ENCODE peak calls at places on chromosomes 12 and 14, in seven cellular contexts. M is RWPE1; N is nephron progenitor cell; X is BE2C; L is activated CD8-positive, alpha-beta T cell treated with anti-CD3 and anti-CD28 coated beads for 36 hours; P is astrocyte of the spinal cord; S is AG10803. O is an unnamed sample.

GRCh38 chr14:102159841-102160240 is 20.1 kb downstream of the WDR20 start:
- DNase-seq in M (no peak), P (no peak), L (no peak), N (no peak), X (no peak), S (no peak), O (no peak)

GRCh38 chr12:49355913-49356312 is 9.2 kb downstream of the DNAJC22 start:
- DNase-seq in P (no peak), M (no peak), X (no peak), S (no peak), L (no peak), N (no peak), O (no peak)

GRCh38 chr12:98509063-98509462 is 6.3 kb upstream of the TMPO start:
- DNase-seq in X (no peak), S (no peak), M (no peak), N (no peak), L (no peak), P (no peak), O (no peak)

GRCh38 chr14:92074555-92074954 is 31.8 kb downstream of the ATXN3 start:
- DNase-seq in N (no peak), P (no peak), L (no peak), S (peak), M (no peak), X (no peak), O (no peak)

GRCh38 chr12:93759512-93760081 is 82.4 kb downstream of the CRADD start:
- DNase-seq in M (no peak), N (no peak), S (no peak), X (no peak), P (no peak), L (no peak), O (no peak)

GRCh38 chr12:10491766-10492165 is 13.9 kb upstream of the EIF2S3B start:
- DNase-seq in L (no peak), X (no peak), M (no peak), S (no peak), N (no peak), P (no peak), O (no peak)

GRCh38 chr14:105409379-105409778 is 10.2 kb upstream of the MTA1 start:
- DNase-seq in L (no peak), S (no peak), N (no peak), P (no peak), M (no peak), X (no peak), O (no peak)

GRCh38 chr12:30153981-30154380 is 370.2 kb upstream of the TMTC1 start:
- DNase-seq in S (no peak), L (no peak), X (no peak), M (no peak), P (no peak), N (no peak), O (no peak)

GRCh38 chr14:35470775-35471174 is 63.2 kb upstream of the INSM2 start:
- DNase-seq in P (peak), L (no peak), M (peak), S (peak), N (peak), X (peak), O (no peak)

GRCh38 chr14:46053221-46053620 is 598.4 kb downstream of the RPL10L start:
- DNase-seq in L (no peak), N (no peak), S (no peak), P (no peak), M (no peak), X (no peak), O (no peak)

GRCh38 chr12:100326208-100326607 is 30.7 kb upstream of the SLC17A8 start:
- DNase-seq in S (no peak), N (no peak), X (no peak), P (no peak), M (no peak), L (no peak), O (no peak)

GRCh38 chr14:57057803-57058202 is 210.9 kb downstream of the EXOC5 start:
- DNase-seq in S (no peak), X (no peak), N (no peak), M (no peak), L (no peak), P (no peak), O (peak)

GRCh38 chr12:6074979-6075585 is 49.4 kb downstream of the VWF start:
- DNase-seq in L (peak), M (no peak), P (no peak), S (no peak), X (no peak), N (peak), O (peak)

GRCh38 chr14:50030049-50030448 is 86.3 kb downstream of the VCPKMT start:
- DNase-seq in X (no peak), P (no peak), L (no peak), M (no peak), N (no peak), S (no peak), O (no peak)

GRCh38 chr14:52840916-52841315 is 49.5 kb upstream of the GNPNAT1 start:
- DNase-seq in N (no peak), S (peak), M (peak), X (peak), L (no peak), P (peak), O (peak)

DNA sequence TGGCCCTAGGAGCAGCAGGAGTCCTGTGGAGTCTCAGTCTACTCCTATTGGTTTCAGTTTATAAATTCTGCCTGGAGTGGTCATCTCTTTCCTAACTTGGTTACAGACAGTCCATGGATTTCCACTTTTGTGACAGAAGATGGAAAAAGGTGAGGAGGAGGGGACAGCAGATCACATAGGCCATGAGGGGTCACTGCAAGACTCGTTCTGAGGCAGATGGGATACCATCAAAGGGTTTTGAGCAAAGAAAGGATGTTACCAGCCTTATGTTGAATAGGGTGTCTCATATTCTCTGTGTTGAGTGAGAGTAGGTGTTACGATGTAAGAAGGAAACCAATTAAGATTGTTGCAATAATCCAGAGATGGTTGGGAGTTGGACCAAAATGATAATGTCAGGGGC is 15.3 kb downstream of the PDE3A start:
- DNase-seq in S (no peak), M (no peak), L (no peak), N (no peak), X (no peak), P (no peak), O (no peak)
- TF ChIP-seq CTCF in S (no peak), M (no peak), L (no peak), N (no peak), X (no peak), P (no peak), O (no peak)

GRCh38 chr12:71392521-71393145 is 47.0 kb upstream of the LGR5 start:
- DNase-seq in N (peak), L (no peak), X (peak), S (peak), M (peak), P (peak), O (peak)

GRCh38 chr12:71399197-71399596 is 40.4 kb upstream of the LGR5 start:
- DNase-seq in P (no peak), X (no peak), L (no peak), S (no peak), N (no peak), M (no peak), O (no peak)

GRCh38 chr12:71393625-71394024 is 46.0 kb upstream of the LGR5 start:
- DNase-seq in M (no peak), N (no peak), X (no peak), L (no peak), P (no peak), S (no peak), O (no peak)

GRCh38 chr12:71400481-71400880 is 39.1 kb upstream of the LGR5 start:
- DNase-seq in M (no peak), S (no peak), P (no peak), X (no peak), N (no peak), L (no peak), O (no peak)

DNA sequence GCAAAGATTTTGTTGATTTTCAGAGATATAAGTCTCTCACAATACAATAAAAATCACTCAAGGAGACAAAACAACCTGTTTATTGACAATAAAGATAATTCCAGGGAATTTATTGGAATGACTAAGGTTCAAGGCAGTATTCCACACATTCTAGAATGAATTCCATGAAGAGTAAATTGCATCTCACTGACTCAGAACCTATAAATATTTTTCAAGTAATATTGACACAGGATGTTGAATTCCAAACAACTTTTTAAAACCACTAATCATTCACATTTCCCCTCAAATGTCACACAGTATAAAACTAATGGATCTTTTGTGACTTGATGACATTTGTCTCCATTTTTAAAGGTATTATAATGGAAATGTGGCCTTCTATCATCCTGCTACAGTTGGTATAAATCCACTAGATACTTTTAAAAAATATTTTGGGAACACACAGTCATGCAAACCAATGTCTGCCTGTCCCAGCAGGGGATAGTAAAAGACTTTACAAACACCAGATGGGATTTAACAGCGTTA is 42.1 kb upstream of the LGR5 start:
- DNase-seq in X (no peak), M (no peak), S (peak), P (peak), L (no peak), N (no peak), O (no peak)
- TF ChIP-seq CTCF in X (no peak), M (no peak), S (peak), P (no peak), L (no peak), N (no peak), O (no peak)

DNA sequence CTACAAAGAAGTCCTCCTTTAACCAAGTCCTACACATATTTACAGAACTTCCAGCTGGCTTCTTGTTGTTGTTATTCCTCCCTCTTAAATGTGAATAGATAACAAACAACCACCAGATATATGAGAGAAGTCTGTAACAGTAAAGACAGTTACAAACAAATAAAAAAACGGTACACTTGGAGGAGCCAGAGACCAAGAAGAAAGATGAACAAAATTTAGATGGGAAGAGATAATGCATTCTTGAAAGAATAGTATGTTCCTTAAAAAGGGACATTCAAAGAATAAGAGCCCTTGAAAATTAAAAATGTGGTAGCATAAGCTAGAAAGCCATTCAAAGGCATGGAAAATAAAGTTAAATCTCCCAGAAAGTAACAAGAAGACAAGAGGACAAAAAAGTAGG is 25.9 kb downstream of the SLCO1A2 start:
- DNase-seq in S (no peak), L (no peak), M (no peak), P (no peak), N (no peak), X (no peak), O (no peak)
- TF ChIP-seq CTCF in S (no peak), L (no peak), M (no peak), P (no peak), N (no peak), X (no peak), O (no peak)

DNA sequence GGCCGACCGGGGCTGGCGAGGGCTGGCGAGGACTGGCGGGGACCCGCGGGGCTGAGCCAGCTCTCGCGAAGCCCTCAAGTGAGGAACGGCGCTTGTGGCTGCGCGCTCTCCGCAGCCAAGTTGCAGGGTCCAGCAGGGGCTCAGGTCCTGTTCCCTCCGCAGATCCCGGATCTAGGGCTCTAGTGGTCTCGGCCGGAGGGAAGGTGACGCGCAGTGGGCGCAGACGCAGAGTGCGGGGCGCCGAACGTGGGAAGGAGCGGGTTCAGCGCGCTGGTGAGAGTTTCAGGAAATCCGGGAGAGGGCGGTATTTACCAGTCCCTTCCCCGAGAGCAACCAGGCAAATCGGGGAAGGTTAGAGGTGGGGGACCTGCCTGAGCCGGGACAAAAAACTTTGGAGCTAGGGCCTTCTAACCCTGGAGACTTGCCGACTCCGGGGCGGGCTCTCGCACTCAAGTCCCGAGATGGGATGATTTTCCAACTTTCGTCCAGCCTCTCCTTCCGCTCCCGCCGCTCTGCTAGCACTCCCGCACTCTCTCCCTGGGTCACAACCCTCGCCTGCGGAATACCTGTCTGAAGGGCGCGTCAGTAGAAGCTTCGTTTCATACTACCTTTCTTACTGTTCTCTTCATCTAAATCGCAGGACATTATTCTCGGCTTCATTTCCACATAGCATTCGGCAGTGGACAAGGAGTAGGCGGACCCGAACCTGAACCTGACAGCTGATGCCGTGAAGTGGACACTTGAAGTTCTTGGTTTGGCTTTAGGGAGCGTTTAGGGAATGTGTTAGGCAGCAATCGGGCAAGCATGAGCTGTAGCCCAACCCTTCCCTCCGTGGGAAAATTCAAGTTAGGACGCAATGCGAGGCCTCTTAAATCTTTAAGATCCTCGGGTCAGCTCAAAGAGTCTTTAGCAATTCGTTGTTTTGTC is 13.6 kb upstream of the PAX9 start:
- DNase-seq in X (no peak), P (peak), L (no peak), M (peak), S (peak), N (peak), O (peak)
- TF ChIP-seq CTCF in X (peak), P (peak), L (no peak), M (peak), S (peak), N (peak), O (peak)

DNA sequence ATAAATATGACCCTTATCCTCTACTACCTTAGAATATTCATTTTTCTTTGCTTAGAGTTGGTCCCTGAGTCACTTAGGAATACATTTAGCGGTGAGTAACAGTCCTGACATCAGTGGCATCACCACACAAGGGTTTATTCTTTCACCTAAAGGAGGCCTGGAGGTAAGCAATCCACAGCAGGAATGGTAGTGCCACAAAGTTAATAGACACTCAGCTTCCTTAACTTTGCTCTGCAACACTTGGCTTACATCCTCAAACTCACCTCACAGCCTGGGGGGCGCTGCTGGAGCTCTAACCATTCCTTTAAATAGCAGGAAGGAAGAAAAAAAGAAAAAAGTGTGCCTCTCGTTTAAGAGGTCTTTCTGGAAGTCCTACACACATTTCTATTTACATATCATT is 29.1 kb downstream of the BBOF1 start:
- DNase-seq in S (no peak), X (no peak), N (no peak), M (no peak), L (no peak), P (peak), O (no peak)
- TF ChIP-seq CTCF in S (no peak), X (peak), N (no peak), M (no peak), L (no peak), P (peak), O (no peak)

GRCh38 chr14:100176811-100177327 is 17.4 kb upstream of the DEGS2 start:
- DNase-seq in X (peak), L (no peak), S (no peak), P (no peak), M (no peak), N (no peak), O (no peak)

GRCh38 chr14:100172811-100173210 is 13.4 kb upstream of the DEGS2 start:
- DNase-seq in S (no peak), M (no peak), L (no peak), N (no peak), P (no peak), X (no peak), O (no peak)

GRCh38 chr14:100170880-100171279 is 11.4 kb upstream of the DEGS2 start:
- DNase-seq in M (no peak), L (no peak), P (no peak), S (no peak), X (no peak), N (no peak), O (no peak)

GRCh38 chr14:100168515-100168914 is 9.1 kb upstream of the DEGS2 start:
- DNase-seq in S (no peak), N (no peak), X (no peak), M (no peak), P (no peak), L (no peak), O (no peak)

GRCh38 chr14:100173353-100173752 is 13.9 kb upstream of the DEGS2 start:
- DNase-seq in L (no peak), M (no peak), X (no peak), N (no peak), P (no peak), S (no peak), O (no peak)
- TF ChIP-seq CTCF in L (no peak), M (no peak), X (no peak), N (no peak), P (no peak), S (no peak), O (no peak)